ENCODE peak calls at places on chromosomes 6 and 20, in four cellular contexts. B, Y, F and N are unnamed samples.
A peak's percentile ranks its signal among the peaks of the same experiment; 100 is the strongest.

GRCh38 chr20:57475388-57476072 is 49.4 kb downstream of the CTCFL start:
- DNase-seq in B (no peak), Y (no peak), F (no peak), N (no peak)

GRCh38 chr20:10761232-10761631 is 87.4 kb upstream of the JAG1 start:
- DNase-seq in B (no peak), Y (peak; percentile 89), F (no peak), N (no peak)

GRCh38 chr6:56370591-56371198 is 123.3 kb upstream of the COL21A1 start:
- DNase-seq in B (peak; percentile 60), Y (peak; percentile 87), F (no peak), N (no peak)

GRCh38 chr6:84854801-84855400 is 90.5 kb upstream of the TBX18 start:
- DNase-seq in B (no peak), Y (no peak), F (no peak), N (no peak)

GRCh38 chr6:164825386-164825785 is 484.0 kb downstream of the C6orf118 start:
- DNase-seq in B (no peak), Y (no peak), F (no peak), N (no peak)

GRCh38 chr6:157779705-157780604 is 43.1 kb upstream of the SNX9 start:
- DNase-seq in B (no peak), Y (peak; percentile 64), F (no peak), N (no peak)

GRCh38 chr6:16623029-16623653 is 138.1 kb downstream of the ATXN1 start:
- DNase-seq in B (no peak), Y (peak; percentile 60), F (no peak), N (no peak)

GRCh38 chr6:5066456-5067093 is 18.6 kb upstream of the PPP1R3G start:
- DNase-seq in B (no peak), Y (no peak), F (no peak), N (no peak)

DNA sequence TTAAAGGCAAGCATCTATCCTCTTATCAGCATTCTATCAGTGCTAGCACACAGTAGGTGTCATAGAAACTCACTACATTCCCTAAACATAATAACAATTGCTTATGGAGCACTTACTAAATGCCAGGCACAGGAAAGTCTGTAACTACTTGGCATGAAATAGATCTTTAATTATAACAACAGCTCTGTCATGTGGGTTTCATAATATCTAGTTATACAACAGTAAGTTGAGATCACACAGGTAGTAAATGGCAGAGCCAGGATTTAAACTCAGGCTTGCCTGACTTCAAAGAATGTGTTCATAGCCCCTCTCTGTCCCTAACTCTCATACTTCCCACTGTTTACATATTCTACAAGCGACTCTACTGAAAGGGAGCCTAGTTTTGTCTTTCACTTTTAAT is 66.0 kb upstream of the ENPP5 start:
- DNase-seq in B (no peak), Y (no peak), F (no peak), N (no peak)
- TF ChIP-seq POLR2A in B (no peak), Y (no peak), F (no peak), N (no peak)

DNA sequence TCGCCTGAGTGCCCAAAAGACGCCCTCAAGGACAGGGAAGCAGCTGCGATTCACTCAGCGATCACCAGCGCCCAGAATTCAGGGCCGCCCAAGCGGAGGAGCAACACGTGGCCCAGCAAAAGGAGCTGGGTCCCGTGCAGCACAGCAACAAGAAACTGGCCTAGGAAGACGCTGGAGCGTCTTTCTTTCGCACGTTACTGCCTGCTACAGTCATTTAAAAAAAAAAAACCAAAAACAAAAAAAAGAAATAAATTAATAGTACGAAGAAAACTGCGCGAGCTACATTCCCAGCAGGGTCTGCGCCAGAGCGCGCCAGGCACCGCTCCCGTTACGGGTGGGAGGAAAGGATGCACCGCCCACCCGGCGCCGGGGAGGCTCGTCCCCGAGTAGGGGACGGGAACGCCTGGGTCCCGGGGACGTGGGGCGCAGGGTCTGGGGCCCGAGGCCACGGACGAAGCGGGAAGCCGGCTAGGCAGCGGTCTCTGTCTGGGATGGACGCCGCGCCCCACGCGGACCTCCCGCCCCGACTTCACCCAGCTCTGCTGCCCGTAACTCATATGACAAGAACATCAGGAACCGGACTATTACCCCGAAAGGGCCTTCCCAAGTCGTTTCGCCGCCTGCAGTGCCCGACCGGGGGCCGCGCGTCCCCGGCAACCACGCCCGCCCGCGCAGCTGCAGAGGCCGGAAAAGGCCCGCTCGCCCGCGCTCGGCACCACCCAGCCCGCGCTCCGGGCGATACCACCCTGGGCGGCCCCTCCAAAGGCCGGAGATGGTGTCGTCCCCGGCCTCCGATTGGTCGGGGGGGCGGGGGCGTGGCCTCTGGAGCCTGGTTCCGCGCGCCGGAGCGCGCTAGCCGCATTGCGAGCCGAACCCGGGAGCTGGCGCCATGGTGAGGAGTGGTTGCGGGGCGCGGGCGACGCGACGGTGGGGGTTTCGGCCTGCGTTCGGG is at the start of gene NOP56:
- DNase-seq in B (peak; percentile 84), Y (peak; percentile 86), F (peak; percentile 77), N (peak; percentile 96)
- TF ChIP-seq POLR2A in B (peak; percentile 27), Y (peak; percentile 96), F (peak; percentile 98), N (peak; percentile 90)

GRCh38 chr20:45343867-45344721 is 4.1 kb downstream of the SDC4 start:
- DNase-seq in B (no peak), Y (peak; percentile 93), F (peak; percentile 72), N (peak; percentile 67)
- TF ChIP-seq POLR2A in B (peak; percentile 28), Y (peak; percentile 91), F (no peak), N (no peak)

GRCh38 chr6:12012566-12013367 is 655 bp downstream of the HIVEP1 start:
- DNase-seq in B (peak; percentile 61), Y (peak; percentile 95), F (no peak), N (peak; percentile 78)
- TF ChIP-seq POLR2A in B (no peak), Y (peak; percentile 90), F (no peak), N (no peak)

GRCh38 chr6:34022250-34022872 is 123.5 kb downstream of the GRM4 start:
- DNase-seq in B (no peak), Y (no peak), F (no peak), N (no peak)

GRCh38 chr6:34021001-34021838 is 124.7 kb downstream of the GRM4 start:
- DNase-seq in B (no peak), Y (no peak), F (no peak), N (no peak)

GRCh38 chr6:34022873-34023255 is 123.0 kb downstream of the GRM4 start:
- DNase-seq in B (no peak), Y (no peak), F (no peak), N (no peak)

GRCh38 chr6:34020278-34020677 is 125.6 kb downstream of the GRM4 start:
- DNase-seq in B (no peak), Y (no peak), F (no peak), N (no peak)

GRCh38 chr6:34021839-34022190 is 124.1 kb downstream of the GRM4 start:
- DNase-seq in B (no peak), Y (no peak), F (no peak), N (no peak)
- TF ChIP-seq POLR2A in B (no peak), Y (no peak), F (no peak), N (no peak)

DNA sequence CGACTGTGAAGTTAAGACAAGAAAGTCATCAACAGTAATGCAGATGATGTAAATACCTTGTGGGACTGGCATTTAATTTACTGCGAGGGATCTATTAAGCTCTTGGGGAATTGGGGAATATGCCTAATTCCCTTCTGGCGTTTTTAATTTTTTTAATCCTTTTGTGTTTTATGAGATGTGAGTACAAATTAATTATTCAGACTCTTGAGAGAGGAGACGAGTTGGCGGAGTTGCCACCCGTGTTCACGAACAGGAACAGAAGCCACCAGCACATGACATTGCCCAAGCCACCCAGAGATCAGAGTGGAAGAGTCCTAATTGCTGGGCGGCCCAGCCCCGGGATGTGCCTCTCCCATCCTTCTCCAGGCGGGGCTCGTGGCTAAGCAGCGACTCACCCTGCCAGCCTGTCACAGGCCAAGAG is 518 bp upstream of the CRYBG1 start:
- DNase-seq in B (no peak), Y (no peak), F (no peak), N (no peak)
- TF ChIP-seq POLR2A in B (no peak), Y (no peak), F (no peak), N (no peak)